ENCODE peak calls at places on chromosomes 4 and X, in five cellular contexts. M, T, Q, F and Y are unnamed samples.
A peak's percentile ranks its signal among the peaks of the same experiment; 100 is the strongest.

GRCh38 chrX:154607370-154607769 is 11.7 kb downstream of the CTAG1B start:
- DNase-seq in M (no peak), Q (no peak), F (no peak), T (no peak), Y (no peak)

GRCh38 chr4:1997712-1998111 is 11.1 kb downstream of the NELFA start:
- DNase-seq in T (no peak), Q (no peak), M (no peak), F (no peak), Y (no peak)

GRCh38 chr4:21802406-21802805 is 146.2 kb downstream of the KCNIP4 start:
- DNase-seq in T (peak; percentile 79), M (peak; percentile 40), Q (no peak), F (no peak), Y (no peak)

GRCh38 chr4:80077639-80078038 is 4.6 kb upstream of the ANTXR2 start:
- DNase-seq in F (no peak), T (peak; percentile 68), M (no peak), Q (no peak), Y (no peak)

GRCh38 chr4:179671609-179672008 is 2229.4 kb upstream of the AGA start:
- DNase-seq in Q (no peak), F (no peak), M (no peak), T (no peak), Y (no peak)

GRCh38 chr4:40210776-40211175 is 13.9 kb downstream of the RHOH start:
- DNase-seq in F (no peak), T (no peak), M (no peak), Q (no peak), Y (no peak)

GRCh38 chrX:112761239-112762207 is 79.1 kb downstream of the AMOT start:
- DNase-seq in F (no peak), M (peak; percentile 2), T (no peak), Q (no peak), Y (no peak)

GRCh38 chr4:120839974-120840751 is 82.4 kb downstream of the PRDM5 start:
- DNase-seq in M (no peak), T (no peak), F (no peak), Q (no peak), Y (no peak)

GRCh38 chr4:67934628-67935027 is 28.7 kb downstream of the TMPRSS11A start:
- DNase-seq in F (no peak), Q (no peak), M (no peak), T (peak; percentile 15), Y (no peak)

GRCh38 chrX:149540133-149540620 is 635 bp upstream of the EOLA1 start:
- DNase-seq in Q (peak; percentile 88), M (peak; percentile 70), T (peak; percentile 85), F (peak; percentile 91), Y (peak; percentile 69)